ENCODE peak calls at places on chromosomes 3 and 15, in ten cellular contexts. R is fibroblast of lung; D is CD8-positive, alpha-beta T cell; H is hepatocyte; O is mammary epithelial cell; X is breast epithelium; I is cardiac muscle cell; G is left lung; C is sigmoid colon; A is heart left ventricle. E is an unnamed sample.

GRCh38 chr3:150370129-150370602 is 37.9 kb upstream of the TSC22D2 start:
- DNase-seq in R (peak), X (peak), A (peak), O (peak), C (peak), D (no peak), H (peak), I (peak), G (no peak), E (no peak)

GRCh38 chr3:127544151-127544805 is 46.3 kb downstream of the TPRA1 start:
- DNase-seq in X (peak), R (peak), H (peak), C (peak), D (peak), O (peak), A (peak), G (peak), I (peak), E (peak)

GRCh38 chr15:42547926-42548257 is 701 bp downstream of the LRRC57 start:
- DNase-seq in R (no peak), O (no peak), A (no peak), G (no peak), H (no peak), C (no peak), X (no peak), D (no peak), I (peak), E (no peak)

GRCh38 chr3:41338276-41338675 is 139.0 kb downstream of the CTNNB1 start:
- DNase-seq in D (no peak), I (peak), R (peak), G (no peak), C (no peak), A (no peak), H (no peak), X (no peak), O (no peak), E (no peak)

GRCh38 chr15:28164876-28165275 is 65.8 kb upstream of the OCA2 start:
- DNase-seq in I (no peak), C (no peak), G (no peak), O (no peak), R (no peak), D (no peak), X (no peak), H (no peak), A (no peak), E (no peak)

GRCh38 chr3:42710323-42711021 is 7.9 kb upstream of the HHATL start:
- DNase-seq in A (peak), H (no peak), O (no peak), R (no peak), G (no peak), I (no peak), D (no peak), C (no peak), X (no peak), E (no peak)

GRCh38 chr3:150828997-150829396 is 66.0 kb upstream of the SIAH2 start:
- DNase-seq in A (no peak), C (no peak), H (no peak), R (no peak), D (no peak), X (no peak), G (no peak), I (no peak), O (no peak), E (no peak)

GRCh38 chr3:9703736-9704342 is at the start of gene CPNE9:
- DNase-seq in H (no peak), G (peak), O (no peak), R (no peak), I (no peak), D (no peak), X (no peak), C (no peak), A (no peak), E (no peak)

GRCh38 chr3:156059950-156060501 is 60.4 kb upstream of the KCNAB1 start:
- DNase-seq in R (no peak), O (no peak), C (no peak), G (no peak), D (no peak), X (no peak), H (no peak), A (no peak), I (no peak), E (no peak)

GRCh38 chr3:4797201-4797600 is 182.0 kb upstream of the BHLHE40 start:
- DNase-seq in A (no peak), I (no peak), X (no peak), D (no peak), H (no peak), G (no peak), O (no peak), R (no peak), C (no peak), E (no peak)

GRCh38 chr3:156617781-156618180 is 56.6 kb upstream of the TIPARP start:
- DNase-seq in X (no peak), H (no peak), C (no peak), R (no peak), G (no peak), O (peak), A (no peak), D (no peak), I (no peak), E (no peak)

GRCh38 chr3:50605901-50606326 is 5.7 kb downstream of the CISH start:
- DNase-seq in G (peak), H (no peak), C (no peak), A (no peak), X (no peak), O (no peak), D (no peak), I (no peak), R (no peak), E (peak)

GRCh38 chr15:98740295-98740694 is 92.0 kb downstream of the IGF1R start:
- DNase-seq in X (no peak), H (no peak), I (no peak), C (no peak), O (no peak), G (no peak), D (no peak), A (no peak), R (no peak), E (no peak)

GRCh38 chr3:137222736-137223135 is 265.0 kb downstream of the IL20RB start:
- DNase-seq in X (no peak), O (no peak), H (no peak), D (no peak), C (no peak), A (no peak), I (no peak), G (no peak), R (no peak), E (no peak)

GRCh38 chr15:52682776-52683175 is 3.6 kb upstream of the ATOSA start:
- DNase-seq in G (no peak), R (no peak), D (no peak), I (no peak), H (no peak), X (no peak), A (no peak), C (no peak), O (no peak), E (no peak)

GRCh38 chr3:99808163-99808794 is 9.4 kb upstream of the CMSS1 start:
- DNase-seq in H (peak), I (peak), O (peak), X (no peak), C (no peak), G (no peak), R (peak), D (no peak), A (peak), E (peak)

GRCh38 chr3:146975476-146975875 is 370.3 kb upstream of the PLSCR5 start:
- DNase-seq in C (no peak), G (no peak), A (no peak), X (no peak), D (no peak), H (no peak), I (no peak), O (no peak), R (no peak), E (no peak)

GRCh38 chr3:54427951-54428871 is 305.9 kb downstream of the CACNA2D3 start:
- DNase-seq in O (peak), D (no peak), R (peak), G (no peak), X (peak), C (peak), H (peak), I (peak), A (peak), E (peak)

GRCh38 chr15:40928975-40929729 is at the start of gene DLL4:
- DNase-seq in G (peak), X (peak), I (peak), O (peak), A (peak), C (no peak), D (peak), R (peak), H (peak), E (peak)

GRCh38 chr3:31895471-31895870 is 85.6 kb downstream of the OSBPL10 start:
- DNase-seq in R (peak), C (no peak), A (no peak), G (no peak), D (no peak), H (no peak), I (no peak), X (no peak), O (peak), E (no peak)

GRCh38 chr3:9957214-9957613 is 5.0 kb upstream of the PRRT3 start:
- DNase-seq in D (no peak), X (no peak), O (no peak), I (no peak), G (no peak), R (peak), A (no peak), C (no peak), H (no peak), E (no peak)

GRCh38 chr15:39202641-39203040 is 378.2 kb upstream of the THBS1 start:
- DNase-seq in X (no peak), D (no peak), O (peak), G (no peak), H (no peak), R (no peak), I (peak), A (no peak), C (no peak), E (no peak)

GRCh38 chr15:83287541-83288027 is 3.1 kb upstream of the BNC1 start:
- DNase-seq in G (no peak), X (no peak), A (no peak), H (no peak), R (peak), I (peak), O (peak), D (no peak), C (no peak), E (no peak)

GRCh38 chr3:158568784-158569183 is 2.2 kb upstream of the MLF1 start:
- DNase-seq in D (no peak), O (peak), C (no peak), R (peak), I (no peak), G (no peak), H (no peak), X (no peak), A (no peak), E (no peak)

GRCh38 chr15:78620021-78620838 is 566 bp downstream of the CHRNA3 start:
- DNase-seq in A (no peak), H (peak), D (no peak), I (peak), C (no peak), R (peak), X (no peak), O (no peak), G (no peak), E (no peak)

GRCh38 chr3:72270072-72270611 is 485.2 kb upstream of the PROK2 start:
- DNase-seq in G (peak), D (no peak), H (peak), O (peak), C (peak), A (peak), X (peak), I (peak), R (peak), E (peak)

GRCh38 chr3:49924683-49925082 is 4.9 kb downstream of the MON1A start:
- DNase-seq in X (no peak), R (peak), I (peak), D (no peak), O (peak), G (no peak), A (no peak), H (no peak), C (no peak), E (no peak)

GRCh38 chr3:54830658-54831057 is 97.2 kb downstream of the LRTM1 start:
- DNase-seq in D (no peak), I (peak), R (no peak), G (no peak), C (no peak), X (no peak), A (no peak), H (peak), O (no peak), E (no peak)

GRCh38 chr3:8659242-8659641 is 14.6 kb upstream of the SSUH2 start:
- DNase-seq in X (no peak), G (no peak), I (no peak), A (no peak), D (no peak), R (no peak), O (no peak), C (no peak), H (no peak), E (no peak)

DNA sequence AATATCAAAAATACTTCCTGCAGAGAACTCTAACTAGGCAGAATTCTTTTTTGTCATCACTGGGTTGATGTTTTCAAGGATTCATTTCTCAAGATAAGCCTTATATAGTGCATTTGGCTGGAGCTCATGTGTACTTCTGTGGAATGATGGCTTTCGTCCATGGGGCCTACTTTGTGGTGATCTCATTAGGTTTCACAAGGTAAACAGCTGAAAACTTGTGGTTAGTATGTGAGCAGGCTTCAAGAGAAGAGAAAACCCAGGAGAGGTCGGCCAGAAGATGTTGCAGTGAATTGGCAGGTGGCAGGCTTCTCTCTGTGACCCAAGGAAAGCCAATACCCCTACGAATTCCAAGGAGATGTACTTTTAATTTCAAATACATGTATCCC is 121.4 kb upstream of the PHLDB2 start:
- DNase-seq in I (peak), O (peak), X (peak), G (no peak), D (no peak), A (peak), R (peak), C (peak), H (peak), E (no peak)
- TF ChIP-seq CTCF in I (no peak), O (no peak), X (no peak), G (no peak), D (no peak), A (no peak), R (no peak), C (no peak), H (no peak), E (no peak)

GRCh38 chr3:30161370-30161769 is 445.0 kb upstream of the TGFBR2 start:
- DNase-seq in D (no peak), O (no peak), H (no peak), G (no peak), I (peak), A (peak), X (no peak), R (peak), C (peak), E (peak)

GRCh38 chr3:30155755-30156154 is 450.6 kb upstream of the TGFBR2 start:
- DNase-seq in G (no peak), R (no peak), I (no peak), X (no peak), D (no peak), A (peak), H (no peak), O (no peak), C (no peak), E (no peak)

GRCh38 chr3:30162579-30162978 is 443.8 kb upstream of the TGFBR2 start:
- DNase-seq in R (peak), D (no peak), I (peak), A (no peak), H (no peak), C (no peak), O (peak), G (no peak), X (no peak), E (no peak)

GRCh38 chr3:30154853-30155252 is 451.5 kb upstream of the TGFBR2 start:
- DNase-seq in R (no peak), I (no peak), G (no peak), A (no peak), H (no peak), D (no peak), X (no peak), C (no peak), O (no peak), E (no peak)

GRCh38 chr3:30156586-30157498 is 449.6 kb upstream of the TGFBR2 start:
- DNase-seq in I (peak), C (no peak), G (no peak), O (peak), D (no peak), R (peak), A (no peak), X (no peak), H (no peak), E (no peak)
- H3K27ac ChIP-seq in I (no peak), C (no peak), G (no peak), O (no peak), D (no peak), R (no peak), A (peak), X (no peak), H (no peak), E (peak)

DNA sequence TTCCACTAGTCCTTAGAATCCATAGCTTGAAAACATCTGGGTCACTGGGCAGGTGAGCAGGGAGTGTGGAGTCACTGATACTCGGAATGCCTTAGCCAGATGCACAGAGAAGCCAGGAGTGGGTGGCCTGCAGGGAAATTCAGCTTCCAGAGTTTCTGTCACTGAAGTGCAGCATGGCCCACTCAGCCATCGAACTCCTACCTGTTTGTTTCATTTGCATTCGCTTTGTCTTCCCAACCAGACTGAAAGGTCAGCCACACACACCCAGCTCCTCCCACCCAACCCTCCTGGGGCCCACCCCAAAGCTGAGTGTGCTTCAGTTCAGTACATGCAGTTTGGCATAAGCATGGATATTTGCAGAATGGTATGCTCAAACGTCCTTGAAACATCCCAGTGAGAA is 124.5 kb upstream of the ATP10A start:
- DNase-seq in X (no peak), I (no peak), A (no peak), R (no peak), H (no peak), C (no peak), G (no peak), D (no peak), O (no peak), E (no peak)
- H3K4me3 ChIP-seq in X (no peak), I (no peak), A (no peak), R (no peak), H (no peak), C (no peak), G (no peak), D (no peak), O (no peak), E (no peak)

DNA sequence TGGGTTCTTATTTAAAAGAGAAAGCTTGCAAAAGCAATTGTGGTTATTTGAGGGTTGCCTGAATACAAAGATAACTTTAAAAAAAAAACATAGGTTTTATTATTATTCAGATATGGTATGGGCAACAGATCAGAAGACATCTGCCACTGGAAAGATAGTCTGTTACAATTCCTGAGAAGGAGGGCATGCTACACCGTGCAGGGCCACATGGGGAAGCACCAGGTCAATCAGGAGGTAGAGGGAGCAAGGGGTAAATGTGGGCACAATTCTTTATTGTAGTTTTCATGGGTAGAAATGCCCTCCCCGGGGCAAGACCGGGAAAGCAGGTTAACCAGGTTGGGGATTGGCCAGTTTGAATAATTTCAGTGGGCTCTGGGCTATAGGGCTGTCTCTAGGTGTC is 46.5 kb downstream of the BBS4 start:
- DNase-seq in D (no peak), X (no peak), C (no peak), O (no peak), H (no peak), G (no peak), R (no peak), I (no peak), A (no peak), E (no peak)
- TF ChIP-seq CTCF in D (no peak), X (no peak), C (no peak), O (no peak), H (no peak), G (no peak), R (peak), I (no peak), A (no peak), E (no peak)

DNA sequence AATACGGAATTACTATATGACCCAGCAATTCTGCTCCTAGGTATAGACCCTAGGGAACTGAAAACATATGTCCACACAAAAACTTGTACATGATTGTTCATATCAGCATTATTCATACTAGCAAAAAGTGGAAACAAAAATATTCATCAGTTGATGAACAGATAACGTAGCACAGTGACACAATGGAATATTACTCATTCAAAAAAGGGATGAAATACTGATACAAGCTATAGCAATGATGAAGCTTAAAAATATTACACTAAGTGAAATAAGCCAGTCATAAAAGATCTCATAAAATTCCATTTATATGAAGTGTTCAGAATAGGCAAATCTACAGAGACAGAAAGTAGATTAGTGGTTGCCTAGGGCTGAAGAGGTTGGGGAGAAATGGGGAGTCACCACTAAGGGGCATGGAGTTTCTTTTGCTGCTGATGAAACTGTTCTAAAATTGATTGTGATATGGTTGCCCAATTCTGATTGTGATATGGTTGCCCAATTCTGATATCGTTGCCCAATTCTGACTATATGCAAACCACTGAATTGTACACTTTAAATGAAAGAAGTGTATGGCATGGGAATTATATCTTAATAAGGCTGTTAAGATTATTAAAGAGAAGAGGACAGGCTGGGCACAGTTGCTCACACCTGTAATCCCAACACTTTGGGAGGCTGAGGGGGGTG is 10.6 kb downstream of the C15orf61 start:
- DNase-seq in R (peak), I (peak), A (no peak), H (no peak), C (no peak), X (no peak), G (no peak), O (peak), D (no peak), E (no peak)
- H3K27ac ChIP-seq in R (peak), I (no peak), A (no peak), H (no peak), C (no peak), X (no peak), G (no peak), O (peak), D (no peak), E (no peak)

GRCh38 chr15:101550124-101550523 is 60.6 kb upstream of the PCSK6 start:
- DNase-seq in A (no peak), I (no peak), D (no peak), R (no peak), H (no peak), G (no peak), O (no peak), C (no peak), X (no peak), E (no peak)

GRCh38 chr15:101543926-101544490 is 54.5 kb upstream of the PCSK6 start:
- DNase-seq in A (no peak), H (no peak), X (no peak), R (no peak), C (no peak), O (no peak), I (no peak), D (no peak), G (no peak), E (no peak)

GRCh38 chr15:101545548-101546505 is 56.3 kb upstream of the PCSK6 start:
- DNase-seq in D (no peak), X (no peak), C (peak), A (no peak), H (no peak), O (no peak), R (no peak), I (no peak), G (no peak), E (no peak)

GRCh38 chr15:101549647-101550046 is 60.1 kb upstream of the PCSK6 start:
- DNase-seq in D (no peak), A (no peak), C (peak), O (no peak), H (no peak), X (no peak), R (no peak), I (no peak), G (no peak), E (no peak)

GRCh38 chr15:101547737-101548136 is 58.2 kb upstream of the PCSK6 start:
- DNase-seq in O (no peak), A (no peak), D (no peak), R (no peak), G (no peak), H (no peak), I (no peak), C (no peak), X (no peak), E (no peak)
- H3K4me3 ChIP-seq in O (no peak), A (no peak), D (no peak), R (no peak), G (no peak), H (no peak), I (no peak), C (no peak), X (no peak), E (no peak)